ENCODE peak calls at places on chromosomes 16 and 17, in four cellular contexts. One of them, this sample, is unnamed.

GRCh38 chr17:20613905-20614304 is 34.4 kb downstream of the CDRT15L2 start:
- DNase-seq in H1: no peak
- DNase-seq in K562: no peak
- DNase-seq in HepG2: no peak
- DNase-seq in this sample: no peak

GRCh38 chr16:89019511-89019910 is 42.5 kb upstream of the CBFA2T3 start:
- DNase-seq in H1: no peak
- DNase-seq in K562: no peak
- DNase-seq in HepG2: no peak
- DNase-seq in this sample: no peak

GRCh38 chr17:67990909-67991308 is 5.4 kb downstream of the C17orf58 start:
- DNase-seq in H1: no peak
- DNase-seq in K562: no peak
- DNase-seq in HepG2: no peak
- DNase-seq in this sample: no peak

GRCh38 chr17:76659928-76660614 is 16.5 kb upstream of the ST6GALNAC1 start:
- DNase-seq in H1: no peak
- DNase-seq in K562: peak
- DNase-seq in HepG2: no peak
- DNase-seq in this sample: no peak

GRCh38 chr17:5763595-5763994 is 179.3 kb upstream of the NLRP1 start:
- DNase-seq in H1: no peak
- DNase-seq in K562: no peak
- DNase-seq in HepG2: peak
- DNase-seq in this sample: no peak

GRCh38 chr16:27245276-27246231 is 23.0 kb downstream of the NSMCE1 start:
- DNase-seq in H1: no peak
- DNase-seq in K562: peak
- DNase-seq in HepG2: no peak
- DNase-seq in this sample: no peak

GRCh38 chr17:79874329-79874981 is 35.2 kb upstream of the CBX4 start:
- DNase-seq in H1: no peak
- DNase-seq in K562: peak
- DNase-seq in HepG2: peak
- DNase-seq in this sample: peak

GRCh38 chr17:16484445-16485169 is 7.4 kb downstream of the LRRC75A start:
- DNase-seq in H1: no peak
- DNase-seq in K562: no peak
- DNase-seq in HepG2: no peak
- DNase-seq in this sample: peak

GRCh38 chr16:88064889-88065746 is 113.9 kb downstream of the BANP start:
- DNase-seq in H1: no peak
- DNase-seq in K562: no peak
- DNase-seq in HepG2: no peak
- DNase-seq in this sample: no peak

GRCh38 chr17:38349097-38349904 is 2.3 kb upstream of the SOCS7 start:
- DNase-seq in H1: peak
- DNase-seq in K562: peak
- DNase-seq in HepG2: peak
- DNase-seq in this sample: peak

GRCh38 chr17:73772107-73772705 is 128.0 kb upstream of the SDK2 start:
- DNase-seq in H1: no peak
- DNase-seq in K562: no peak
- DNase-seq in HepG2: no peak
- DNase-seq in this sample: no peak

GRCh38 chr17:7204828-7205461 is 14.7 kb downstream of the DLG4 start:
- DNase-seq in H1: peak
- DNase-seq in K562: peak
- DNase-seq in HepG2: no peak
- DNase-seq in this sample: peak

GRCh38 chr17:58447039-58447975 is 30.0 kb upstream of the RNF43 start:
- DNase-seq in H1: peak
- DNase-seq in K562: peak
- DNase-seq in HepG2: peak
- DNase-seq in this sample: peak

GRCh38 chr16:67873435-67874146 is 739 bp downstream of the EDC4 start:
- DNase-seq in H1: no peak
- DNase-seq in K562: peak
- DNase-seq in HepG2: no peak
- DNase-seq in this sample: peak

GRCh38 chr16:82655315-82655714 is 28.5 kb downstream of the CDH13 start:
- DNase-seq in H1: no peak
- DNase-seq in K562: no peak
- DNase-seq in HepG2: no peak
- DNase-seq in this sample: peak

GRCh38 chr17:55859518-55859917 is 108.7 kb downstream of the PCTP start:
- DNase-seq in H1: no peak
- DNase-seq in K562: no peak
- DNase-seq in HepG2: no peak
- DNase-seq in this sample: no peak

GRCh38 chr16:75066861-75067447 is 49.6 kb downstream of the LDHD start:
- DNase-seq in H1: no peak
- DNase-seq in K562: no peak
- DNase-seq in HepG2: no peak
- DNase-seq in this sample: no peak

GRCh38 chr17:2994441-2994840 is 69.0 kb downstream of the OR1D5 start:
- DNase-seq in H1: no peak
- DNase-seq in K562: no peak
- DNase-seq in HepG2: no peak
- DNase-seq in this sample: no peak

GRCh38 chr17:50925296-50925891 is 59.2 kb upstream of the TOB1 start:
- DNase-seq in H1: no peak
- DNase-seq in K562: no peak
- DNase-seq in HepG2: no peak
- DNase-seq in this sample: no peak

GRCh38 chr16:85176541-85177447 is 64.5 kb upstream of the CIBAR2 start:
- DNase-seq in H1: no peak
- DNase-seq in K562: peak
- DNase-seq in HepG2: no peak
- DNase-seq in this sample: no peak

GRCh38 chr17:59427996-59428395 is 96.5 kb downstream of the YPEL2 start:
- DNase-seq in H1: no peak
- DNase-seq in K562: no peak
- DNase-seq in HepG2: no peak
- DNase-seq in this sample: peak

GRCh38 chr16:1825864-1826690 is 548 bp downstream of the HAGH start:
- DNase-seq in H1: no peak
- DNase-seq in K562: no peak
- DNase-seq in HepG2: peak
- DNase-seq in this sample: peak

GRCh38 chr16:117381-118365 is 20.8 kb downstream of the NPRL3 start:
- DNase-seq in H1: peak
- DNase-seq in K562: peak
- DNase-seq in HepG2: peak
- DNase-seq in this sample: peak

GRCh38 chr17:66750756-66751543 is 84.0 kb upstream of the CACNG5 start:
- DNase-seq in H1: no peak
- DNase-seq in K562: no peak
- DNase-seq in HepG2: no peak
- DNase-seq in this sample: no peak

GRCh38 chr17:14201087-14201486 is 35.6 kb downstream of the CDRT15 start:
- DNase-seq in H1: no peak
- DNase-seq in K562: no peak
- DNase-seq in HepG2: no peak
- DNase-seq in this sample: peak

GRCh38 chr16:28923652-28924398 is 1.2 kb downstream of the RABEP2 start:
- DNase-seq in H1: no peak
- DNase-seq in K562: peak
- DNase-seq in HepG2: peak
- DNase-seq in this sample: no peak

GRCh38 chr17:80071116-80071980 is 30.0 kb upstream of the GAA start:
- DNase-seq in H1: no peak
- DNase-seq in K562: no peak
- DNase-seq in HepG2: peak
- DNase-seq in this sample: peak

GRCh38 chr16:8575399-8575798 is 14.9 kb downstream of the TMEM114 start:
- DNase-seq in H1: no peak
- DNase-seq in K562: no peak
- DNase-seq in HepG2: no peak
- DNase-seq in this sample: no peak

GRCh38 chr17:10968007-10968406 is 130.1 kb upstream of the PIRT start:
- DNase-seq in H1: no peak
- DNase-seq in K562: no peak
- DNase-seq in HepG2: no peak
- DNase-seq in this sample: no peak

GRCh38 chr17:79630120-79630519 is 19.3 kb upstream of the RBFOX3 start:
- DNase-seq in H1: no peak
- DNase-seq in K562: no peak
- DNase-seq in HepG2: no peak
- DNase-seq in this sample: no peak

GRCh38 chr16:85810097-85810741 is 10.7 kb downstream of the COX4I1 start:
- DNase-seq in H1: no peak
- DNase-seq in K562: no peak
- DNase-seq in HepG2: no peak
- DNase-seq in this sample: no peak

GRCh38 chr17:38339891-38340290 is 3.9 kb downstream of the GPR179 start:
- DNase-seq in H1: no peak
- DNase-seq in K562: no peak
- DNase-seq in HepG2: no peak
- DNase-seq in this sample: no peak

GRCh38 chr17:2405247-2405926 is 4.5 kb upstream of the MNT start:
- DNase-seq in H1: no peak
- DNase-seq in K562: no peak
- DNase-seq in HepG2: no peak
- DNase-seq in this sample: peak

GRCh38 chr16:88320947-88321634 is 61.7 kb upstream of the ZNF469 start:
- DNase-seq in H1: no peak
- DNase-seq in K562: peak
- DNase-seq in HepG2: no peak
- DNase-seq in this sample: peak

DNA sequence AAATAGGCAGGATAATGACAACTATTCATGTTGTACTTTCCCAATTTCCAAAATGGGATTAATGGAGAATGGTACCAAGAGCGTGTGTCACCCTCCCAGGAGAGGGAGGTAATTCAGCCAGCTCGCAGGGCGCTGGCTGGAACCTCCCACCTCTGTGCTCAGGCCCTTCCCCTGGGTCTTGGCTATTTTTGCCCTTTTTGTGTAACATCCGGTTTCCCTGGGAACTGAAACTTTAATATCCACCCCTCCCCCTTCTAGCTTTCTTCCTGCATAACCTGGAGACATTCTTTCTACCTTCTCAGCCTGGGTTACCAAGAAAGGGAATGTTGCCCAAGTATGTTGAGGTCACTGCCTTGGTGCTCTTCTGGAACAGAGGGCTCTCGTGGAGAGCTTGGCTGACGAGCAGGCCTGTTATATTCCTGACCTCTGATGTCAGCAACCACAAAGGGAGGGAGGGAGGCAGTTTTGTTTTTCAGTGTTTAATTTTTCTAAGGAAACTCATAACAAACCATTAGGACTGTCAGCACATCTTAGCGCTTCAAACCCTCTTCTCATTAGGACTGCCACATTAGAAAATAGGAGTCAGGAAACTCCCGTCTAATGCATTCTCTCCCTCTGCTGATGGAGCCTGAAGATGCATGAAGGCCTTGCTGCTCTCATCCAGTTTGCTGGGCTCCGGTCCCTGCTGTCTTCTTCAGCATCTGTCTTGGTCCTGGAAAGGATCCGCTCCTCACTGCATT is 25.6 kb downstream of the ITGB3 start:
- DNase-seq in H1: no peak
- DNase-seq in K562: peak
- DNase-seq in HepG2: no peak
- DNase-seq in this sample: peak
- TF ChIP-seq JUN in H1: no peak
- TF ChIP-seq JUN in K562: peak
- TF ChIP-seq JUN in HepG2: no peak
- TF ChIP-seq JUN in this sample: peak

GRCh38 chr17:35498429-35499178 is 38.9 kb downstream of the SLFN12L start:
- DNase-seq in H1: no peak
- DNase-seq in K562: no peak
- DNase-seq in HepG2: no peak
- DNase-seq in this sample: no peak
- TF ChIP-seq EZH2 in H1: peak
- TF ChIP-seq EZH2 in K562: no peak
- TF ChIP-seq EZH2 in HepG2: no peak
- TF ChIP-seq EZH2 in this sample: peak

GRCh38 chr16:12548270-12548983 is 255.3 kb downstream of the CPPED1 start:
- DNase-seq in H1: no peak
- DNase-seq in K562: no peak
- DNase-seq in HepG2: no peak
- DNase-seq in this sample: no peak
- H3K4me3 ChIP-seq in H1: no peak
- H3K4me3 ChIP-seq in K562: no peak
- H3K4me3 ChIP-seq in HepG2: no peak
- H3K4me3 ChIP-seq in this sample: no peak

DNA sequence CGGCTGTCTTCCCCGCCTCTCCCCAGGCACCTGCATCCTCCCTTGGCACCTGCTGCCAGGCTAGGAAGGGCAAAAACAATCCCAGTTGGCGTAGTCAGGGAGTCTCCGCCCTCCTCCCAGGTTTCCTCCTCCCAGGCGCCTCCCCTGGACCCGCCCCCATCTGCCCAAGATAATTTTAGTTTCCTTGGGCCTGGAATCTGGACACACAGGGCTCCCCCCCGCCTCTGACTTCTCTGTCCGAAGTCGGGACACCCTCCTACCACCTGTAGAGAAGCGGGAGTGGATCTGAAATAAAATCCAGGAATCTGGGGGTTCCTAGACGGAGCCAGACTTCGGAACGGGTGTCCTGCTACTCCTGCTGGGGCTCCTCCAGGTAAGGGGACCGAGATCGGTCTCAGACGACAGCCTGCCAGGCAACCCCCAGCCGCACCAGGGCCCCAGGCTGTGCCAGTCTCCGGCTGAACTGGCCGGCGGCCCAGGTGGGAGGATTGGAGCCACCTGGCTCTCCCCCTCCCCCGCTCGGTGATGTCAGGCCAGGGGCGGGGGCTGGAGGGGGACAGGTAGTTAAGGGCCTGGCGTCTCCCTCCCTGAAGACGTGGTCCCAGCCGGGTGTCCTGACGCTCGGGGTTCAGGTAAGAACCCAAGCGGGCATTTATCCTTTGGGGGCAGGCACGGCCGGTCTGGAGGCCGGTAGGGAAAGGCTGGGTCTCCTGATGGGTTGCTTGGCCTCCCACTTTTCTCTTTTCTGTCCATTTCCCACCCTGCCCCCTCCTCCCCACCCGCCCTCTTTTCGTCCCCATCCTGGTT is at the start of gene GRB7:
- DNase-seq in H1: no peak
- DNase-seq in K562: peak
- DNase-seq in HepG2: peak
- DNase-seq in this sample: no peak
- TF ChIP-seq JUN in H1: no peak
- TF ChIP-seq JUN in K562: no peak
- TF ChIP-seq JUN in HepG2: no peak
- TF ChIP-seq JUN in this sample: no peak

GRCh38 chr17:31310260-31310659 is 3.6 kb downstream of the EVI2B start:
- DNase-seq in H1: no peak
- DNase-seq in K562: no peak
- DNase-seq in HepG2: no peak
- DNase-seq in this sample: no peak
- TF ChIP-seq EZH2 in H1: no peak
- TF ChIP-seq EZH2 in K562: no peak
- TF ChIP-seq EZH2 in HepG2: no peak
- TF ChIP-seq EZH2 in this sample: no peak

GRCh38 chr16:55510185-55510805 is 1.4 kb downstream of the LPCAT2 start:
- DNase-seq in H1: no peak
- DNase-seq in K562: no peak
- DNase-seq in HepG2: no peak
- DNase-seq in this sample: no peak
- H3K4me3 ChIP-seq in H1: peak
- H3K4me3 ChIP-seq in K562: peak
- H3K4me3 ChIP-seq in HepG2: peak
- H3K4me3 ChIP-seq in this sample: peak